ENCODE peak calls at places on chromosomes 2 and 18, in six cellular contexts. U is K562, W is H1, R is endothelial cell of umbilical vein, H is HepG2, Q is WTC11. J is an unnamed sample.

GRCh38 chr2:170122883-170123547 is 54.9 kb upstream of the MYO3B start:
- DNase-seq in U (no peak), W (no peak), R (peak), H (peak), Q (no peak), J (peak)

GRCh38 chr2:2636813-2637212 is 305.7 kb upstream of the MYT1L start:
- DNase-seq in U (no peak), W (peak), R (no peak), H (no peak), Q (no peak), J (no peak)

GRCh38 chr2:238963970-238964331 is 116.1 kb downstream of the TWIST2 start:
- DNase-seq in U (no peak), W (no peak), R (no peak), H (no peak), Q (no peak), J (no peak)

GRCh38 chr2:11411768-11412448 is 54.1 kb downstream of the E2F6 start:
- DNase-seq in U (peak), W (peak), R (peak), H (peak), Q (peak), J (no peak)

GRCh38 chr2:237501892-237502513 is 15.0 kb downstream of the MLPH start:
- DNase-seq in U (no peak), W (no peak), R (peak), H (no peak), Q (no peak), J (peak)

GRCh38 chr2:226969412-226969811 is 133.6 kb downstream of the RHBDD1 start:
- DNase-seq in U (no peak), W (no peak), R (no peak), H (no peak), Q (no peak), J (no peak)

GRCh38 chr2:239086325-239087020 is 238.6 kb downstream of the TWIST2 start:
- DNase-seq in U (peak), W (no peak), R (no peak), H (no peak), Q (no peak), J (no peak)

GRCh38 chr18:22831441-22831904 is 101.7 kb upstream of the RBBP8 start:
- DNase-seq in U (no peak), W (no peak), R (no peak), H (peak), Q (no peak), J (no peak)

GRCh38 chr18:77676901-77677300 is 427.3 kb downstream of the GALR1 start:
- DNase-seq in U (no peak), W (peak), R (no peak), H (no peak), Q (peak), J (no peak)

GRCh38 chr18:48475635-48476549 is 62.9 kb upstream of the CTIF start:
- DNase-seq in U (peak), W (peak), R (peak), H (peak), Q (peak), J (peak)

GRCh38 chr18:6058941-6059340 is 163.6 kb upstream of the TMEM200C start:
- DNase-seq in U (no peak), W (no peak), R (no peak), H (peak), Q (no peak), J (no peak)

GRCh38 chr2:200702646-200703118 is 109.0 kb upstream of the BZW1 start:
- DNase-seq in U (no peak), W (no peak), R (no peak), H (peak), Q (no peak), J (no peak)

GRCh38 chr2:216742411-216742810 is 47.1 kb upstream of the IGFBP5 start:
- DNase-seq in U (no peak), W (no peak), R (no peak), H (no peak), Q (no peak), J (no peak)

GRCh38 chr18:46624127-46624526 is 32.9 kb downstream of the LOXHD1 start:
- DNase-seq in U (no peak), W (peak), R (no peak), H (no peak), Q (no peak), J (no peak)

GRCh38 chr2:11505652-11506610 is 27.9 kb upstream of the GREB1 start:
- DNase-seq in U (no peak), W (no peak), R (no peak), H (peak), Q (no peak), J (no peak)

GRCh38 chr18:65748321-65748720 is 2.5 kb upstream of the CDH7 start:
- DNase-seq in U (no peak), W (no peak), R (no peak), H (no peak), Q (no peak), J (no peak)

GRCh38 chr18:7931763-7932162 is 364.6 kb downstream of the PTPRM start:
- DNase-seq in U (no peak), W (no peak), R (no peak), H (peak), Q (no peak), J (no peak)

GRCh38 chr2:199467462-199467822 is 9.7 kb upstream of the SATB2 start:
- DNase-seq in U (no peak), W (peak), R (no peak), H (no peak), Q (peak), J (no peak)

GRCh38 chr2:57937456-57937855 is 109.2 kb upstream of the VRK2 start:
- DNase-seq in U (no peak), W (no peak), R (no peak), H (no peak), Q (no peak), J (no peak)

GRCh38 chr2:170170281-170171035 is 7.5 kb upstream of the MYO3B start:
- DNase-seq in U (no peak), W (no peak), R (no peak), H (no peak), Q (no peak), J (no peak)

GRCh38 chr18:45861926-45862325 is 36.5 kb downstream of the SIGLEC15 start:
- DNase-seq in U (no peak), W (no peak), R (no peak), H (no peak), Q (no peak), J (no peak)

GRCh38 chr2:67974564-67975430 is 88.0 kb downstream of the C1D start:
- DNase-seq in U (no peak), W (no peak), R (peak), H (no peak), Q (no peak), J (no peak)

GRCh38 chr2:136381722-136382633 is 264.0 kb upstream of the CXCR4 start:
- DNase-seq in U (no peak), W (peak), R (no peak), H (no peak), Q (no peak), J (no peak)

GRCh38 chr2:134454931-134455330 is 201.1 kb downstream of the MGAT5 start:
- DNase-seq in U (no peak), W (no peak), R (no peak), H (no peak), Q (no peak), J (no peak)

GRCh38 chr2:160651416-160652200 is 158.0 kb upstream of the RBMS1 start:
- DNase-seq in U (no peak), W (no peak), R (peak), H (no peak), Q (no peak), J (no peak)

GRCh38 chr2:133579295-133579694 is 11.0 kb upstream of the NCKAP5 start:
- DNase-seq in U (no peak), W (no peak), R (peak), H (no peak), Q (no peak), J (no peak)

GRCh38 chr2:163155279-163155883 is 316.8 kb upstream of the KCNH7 start:
- DNase-seq in U (peak), W (no peak), R (peak), H (peak), Q (no peak), J (peak)

GRCh38 chr2:192195548-192196418 is 1.1 kb upstream of the TMEFF2 start:
- DNase-seq in U (no peak), W (peak), R (peak), H (no peak), Q (peak), J (peak)

GRCh38 chr18:49756671-49757362 is 56.5 kb downstream of the ACAA2 start:
- DNase-seq in U (no peak), W (no peak), R (no peak), H (no peak), Q (no peak), J (no peak)

GRCh38 chr2:238689871-238690672 is 157.8 kb upstream of the TWIST2 start:
- DNase-seq in U (no peak), W (no peak), R (no peak), H (no peak), Q (no peak), J (no peak)

GRCh38 chr2:68284896-68285295 is 32.6 kb upstream of the PPP3R1 start:
- DNase-seq in U (no peak), W (no peak), R (no peak), H (no peak), Q (no peak), J (no peak)

GRCh38 chr18:845152-845819 is 33.2 kb upstream of the YES1 start:
- DNase-seq in U (no peak), W (no peak), R (peak), H (peak), Q (no peak), J (peak)

GRCh38 chr18:10230072-10230471 is 224.4 kb upstream of the APCDD1 start:
- DNase-seq in U (no peak), W (no peak), R (peak), H (peak), Q (no peak), J (no peak)

GRCh38 chr2:71157124-71157802 is 26.8 kb downstream of the MPHOSPH10 start:
- DNase-seq in U (peak), W (peak), R (peak), H (peak), Q (peak), J (peak)

DNA sequence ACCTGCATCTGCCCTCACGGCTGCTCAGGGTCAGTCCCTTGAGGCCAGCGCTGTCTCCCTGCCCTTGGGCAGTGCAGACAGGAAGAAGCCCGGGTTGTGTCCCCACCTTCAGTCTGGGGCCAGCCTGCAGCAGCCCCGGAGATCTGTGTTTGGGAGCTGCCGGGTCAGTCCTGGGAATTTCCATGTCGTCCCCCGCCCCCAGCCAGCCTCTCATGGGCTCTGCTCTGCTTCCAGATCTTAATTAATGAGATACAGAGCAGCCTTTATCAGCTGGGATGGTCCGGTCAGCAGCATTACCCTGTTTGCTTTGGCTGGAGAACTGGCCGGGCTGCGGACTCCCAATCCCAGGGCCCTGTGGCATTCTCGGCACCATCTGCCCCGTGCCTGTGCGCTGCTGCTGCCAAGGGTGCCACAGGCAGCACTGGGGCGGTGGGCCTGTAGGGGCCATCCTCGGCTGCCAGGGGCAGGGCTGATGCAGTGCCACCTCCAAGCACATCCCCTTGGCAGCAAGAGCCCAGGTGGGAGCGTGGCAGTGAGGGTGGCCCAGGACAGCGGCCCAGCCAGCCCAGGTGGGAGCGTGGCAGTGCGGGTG is 2.4 kb downstream of the BOK start:
- DNase-seq in U (no peak), W (no peak), R (peak), H (no peak), Q (no peak), J (no peak)
- TF ChIP-seq JUN in U (no peak), W (no peak), R (no peak), H (no peak), Q (no peak), J (no peak)

GRCh38 chr18:76273956-76274355 is 221.1 kb downstream of the ZNF516 start:
- DNase-seq in U (no peak), W (no peak), R (no peak), H (no peak), Q (no peak), J (no peak)

GRCh38 chr18:76275913-76276312 is 219.1 kb downstream of the ZNF516 start:
- DNase-seq in U (no peak), W (no peak), R (no peak), H (no peak), Q (no peak), J (no peak)

GRCh38 chr18:76273036-76273545 is 222.0 kb downstream of the ZNF516 start:
- DNase-seq in U (no peak), W (no peak), R (no peak), H (peak), Q (no peak), J (no peak)

GRCh38 chr18:76274470-76275289 is 220.4 kb downstream of the ZNF516 start:
- DNase-seq in U (no peak), W (no peak), R (no peak), H (peak), Q (peak), J (peak)
- TF ChIP-seq JUN in U (no peak), W (no peak), R (no peak), H (no peak), Q (no peak), J (no peak)

GRCh38 chr2:138093455-138093854 is 129.2 kb downstream of the HNMT start:
- DNase-seq in U (no peak), W (no peak), R (no peak), H (no peak), Q (no peak), J (no peak)

GRCh38 chr2:138087761-138088602 is 123.7 kb downstream of the HNMT start:
- DNase-seq in U (no peak), W (no peak), R (no peak), H (no peak), Q (no peak), J (no peak)

GRCh38 chr2:138094031-138094430 is 129.8 kb downstream of the HNMT start:
- DNase-seq in U (no peak), W (no peak), R (no peak), H (no peak), Q (no peak), J (no peak)

GRCh38 chr2:138086556-138086955 is 122.3 kb downstream of the HNMT start:
- DNase-seq in U (no peak), W (no peak), R (no peak), H (no peak), Q (no peak), J (no peak)

DNA sequence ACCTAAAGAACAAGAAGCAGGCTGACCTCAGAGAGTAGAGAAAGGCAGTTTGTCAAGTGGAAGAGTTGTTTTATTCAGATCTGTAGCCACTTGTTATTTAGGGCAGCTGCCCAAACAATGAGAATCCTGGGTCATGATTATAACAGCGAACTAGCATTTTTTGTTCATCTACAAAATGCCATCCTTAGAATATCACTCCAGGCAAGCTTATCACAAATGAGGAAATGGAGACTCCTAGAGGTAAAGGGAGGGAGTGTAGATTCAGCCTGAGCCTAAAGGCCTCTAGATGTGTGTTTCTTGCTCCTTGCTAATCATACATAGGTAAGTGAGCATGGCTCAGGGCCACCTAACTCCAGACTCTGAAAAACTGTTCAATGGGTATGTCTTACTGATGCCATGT is 126.1 kb downstream of the HNMT start:
- DNase-seq in U (peak), W (no peak), R (peak), H (peak), Q (no peak), J (peak)
- TF ChIP-seq JUN in U (no peak), W (no peak), R (no peak), H (no peak), Q (no peak), J (no peak)

DNA sequence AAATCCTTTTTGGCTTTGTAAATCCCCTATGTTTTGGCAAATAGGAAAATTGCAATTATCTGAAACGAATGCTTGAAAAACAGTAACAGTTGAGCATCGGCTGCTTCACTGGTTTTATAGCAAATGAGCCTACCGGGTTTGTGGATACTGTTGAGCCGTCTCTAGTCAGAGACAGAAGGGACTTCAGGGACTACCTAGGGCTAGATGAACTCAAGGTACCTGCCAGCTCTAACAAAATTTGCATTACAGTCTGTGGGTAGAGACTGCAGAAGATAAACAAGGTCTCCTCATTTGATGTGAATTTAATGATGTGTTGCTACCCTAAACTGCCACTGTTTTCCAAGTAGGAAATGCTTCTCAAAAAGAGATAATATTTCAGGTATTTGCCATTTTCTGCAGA is 101.1 kb downstream of the EML6 start:
- DNase-seq in U (no peak), W (no peak), R (no peak), H (no peak), Q (no peak), J (no peak)
- TF ChIP-seq JUN in U (no peak), W (no peak), R (no peak), H (no peak), Q (no peak), J (no peak)

DNA sequence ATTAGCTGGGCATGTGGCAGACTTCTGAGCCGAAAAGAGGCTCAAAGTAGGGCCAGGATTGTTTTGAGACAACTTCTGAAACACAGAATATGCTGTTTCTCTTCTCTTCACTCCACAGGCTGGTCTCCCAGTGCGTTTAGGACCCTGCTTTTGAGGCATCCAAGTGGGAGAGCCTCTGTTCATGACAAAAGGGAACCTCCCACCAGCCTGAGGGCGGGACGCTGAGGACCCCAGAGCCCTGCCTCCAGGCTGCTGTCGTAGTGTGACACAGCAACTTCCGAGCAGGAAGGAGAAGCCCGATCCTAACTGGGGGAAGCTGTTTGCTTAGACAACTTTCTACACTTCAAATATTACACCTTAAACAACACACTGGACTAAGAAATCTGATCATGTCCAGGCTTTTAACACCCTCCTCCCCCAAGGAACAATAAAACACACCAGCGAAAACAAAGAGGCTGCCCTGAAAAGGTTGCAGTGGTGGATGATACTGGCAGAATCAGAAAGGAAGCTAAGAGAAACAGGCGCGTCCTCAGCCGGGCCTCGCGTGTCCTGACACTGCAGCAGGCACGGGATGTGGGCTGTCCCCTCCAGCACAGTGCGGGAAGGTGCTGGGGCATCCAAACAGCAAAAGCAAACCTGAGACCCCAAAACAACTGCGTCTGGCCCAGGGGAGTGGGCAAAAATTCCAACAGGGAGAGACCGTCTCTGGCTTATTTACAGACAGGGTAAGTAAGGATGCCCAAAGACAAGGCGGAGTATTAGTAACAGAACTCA is 9.3 kb downstream of the SERTAD2 start:
- DNase-seq in U (peak), W (peak), R (peak), H (peak), Q (peak), J (peak)
- TF ChIP-seq JUN in U (no peak), W (no peak), R (no peak), H (no peak), Q (no peak), J (no peak)